ENCODE peak calls at places on chromosomes 16 and 17, in nine cellular contexts. One of them, this sample, is unnamed.

GRCh38 chr16:2244926-2245795 is 6.2 kb downstream of the ECI1 start:
- DNase-seq in endothelial cell of umbilical vein: no peak
- DNase-seq in lung: no peak
- DNase-seq in epithelial cell of esophagus: peak; percentile 47
- DNase-seq in left ventricle myocardium inferior: no peak
- DNase-seq in CD8-positive, alpha-beta T cell: no peak
- DNase-seq in HFF-Myc: no peak
- DNase-seq in stomach: no peak
- DNase-seq in heart left ventricle: peak; percentile 26
- DNase-seq in this sample: no peak

GRCh38 chr17:73667184-73667959 is 23.1 kb upstream of the SDK2 start:
- DNase-seq in endothelial cell of umbilical vein: no peak
- DNase-seq in lung: peak; percentile 29
- DNase-seq in epithelial cell of esophagus: no peak
- DNase-seq in left ventricle myocardium inferior: no peak
- DNase-seq in CD8-positive, alpha-beta T cell: no peak
- DNase-seq in HFF-Myc: no peak
- DNase-seq in stomach: no peak
- DNase-seq in heart left ventricle: no peak
- DNase-seq in this sample: no peak

GRCh38 chr16:27311449-27311831 is 2.3 kb upstream of the IL4R start:
- DNase-seq in endothelial cell of umbilical vein: no peak
- DNase-seq in lung: no peak
- DNase-seq in epithelial cell of esophagus: peak; percentile 56
- DNase-seq in left ventricle myocardium inferior: no peak
- DNase-seq in CD8-positive, alpha-beta T cell: no peak
- DNase-seq in HFF-Myc: peak; percentile 15
- DNase-seq in stomach: no peak
- DNase-seq in heart left ventricle: no peak
- DNase-seq in this sample: no peak

GRCh38 chr16:80718480-80719220 is 85.7 kb downstream of the CDYL2 start:
- DNase-seq in endothelial cell of umbilical vein: peak; percentile 91
- DNase-seq in lung: no peak
- DNase-seq in epithelial cell of esophagus: peak; percentile 41
- DNase-seq in left ventricle myocardium inferior: no peak
- DNase-seq in CD8-positive, alpha-beta T cell: no peak
- DNase-seq in HFF-Myc: no peak
- DNase-seq in stomach: peak; percentile 82
- DNase-seq in heart left ventricle: no peak
- DNase-seq in this sample: no peak

GRCh38 chr16:48907906-48908634 is 298.1 kb upstream of the N4BP1 start:
- DNase-seq in endothelial cell of umbilical vein: no peak
- DNase-seq in lung: no peak
- DNase-seq in epithelial cell of esophagus: no peak
- DNase-seq in left ventricle myocardium inferior: no peak
- DNase-seq in CD8-positive, alpha-beta T cell: no peak
- DNase-seq in HFF-Myc: no peak
- DNase-seq in stomach: no peak
- DNase-seq in heart left ventricle: no peak
- DNase-seq in this sample: no peak

GRCh38 chr17:28874750-28875149 is 19.9 kb downstream of the ERAL1 start:
- DNase-seq in endothelial cell of umbilical vein: no peak
- DNase-seq in lung: no peak
- DNase-seq in epithelial cell of esophagus: no peak
- DNase-seq in left ventricle myocardium inferior: no peak
- DNase-seq in CD8-positive, alpha-beta T cell: no peak
- DNase-seq in HFF-Myc: no peak
- DNase-seq in stomach: no peak
- DNase-seq in heart left ventricle: no peak
- DNase-seq in this sample: no peak

GRCh38 chr16:76653390-76654026 is 376.3 kb downstream of the CNTNAP4 start:
- DNase-seq in endothelial cell of umbilical vein: peak; percentile 4
- DNase-seq in lung: no peak
- DNase-seq in epithelial cell of esophagus: peak; percentile 80
- DNase-seq in left ventricle myocardium inferior: no peak
- DNase-seq in CD8-positive, alpha-beta T cell: no peak
- DNase-seq in HFF-Myc: peak; percentile 17
- DNase-seq in stomach: no peak
- DNase-seq in heart left ventricle: no peak
- DNase-seq in this sample: no peak

GRCh38 chr16:8168016-8168415 is 422.3 kb downstream of the TMEM114 start:
- DNase-seq in endothelial cell of umbilical vein: no peak
- DNase-seq in lung: no peak
- DNase-seq in epithelial cell of esophagus: no peak
- DNase-seq in left ventricle myocardium inferior: no peak
- DNase-seq in CD8-positive, alpha-beta T cell: no peak
- DNase-seq in HFF-Myc: no peak
- DNase-seq in stomach: no peak
- DNase-seq in heart left ventricle: no peak
- DNase-seq in this sample: no peak

GRCh38 chr17:50511058-50511457 is 2.8 kb downstream of the MYCBPAP start:
- DNase-seq in endothelial cell of umbilical vein: no peak
- DNase-seq in lung: no peak
- DNase-seq in epithelial cell of esophagus: peak; percentile 39
- DNase-seq in left ventricle myocardium inferior: no peak
- DNase-seq in CD8-positive, alpha-beta T cell: no peak
- DNase-seq in HFF-Myc: no peak
- DNase-seq in stomach: no peak
- DNase-seq in heart left ventricle: no peak
- DNase-seq in this sample: no peak

DNA sequence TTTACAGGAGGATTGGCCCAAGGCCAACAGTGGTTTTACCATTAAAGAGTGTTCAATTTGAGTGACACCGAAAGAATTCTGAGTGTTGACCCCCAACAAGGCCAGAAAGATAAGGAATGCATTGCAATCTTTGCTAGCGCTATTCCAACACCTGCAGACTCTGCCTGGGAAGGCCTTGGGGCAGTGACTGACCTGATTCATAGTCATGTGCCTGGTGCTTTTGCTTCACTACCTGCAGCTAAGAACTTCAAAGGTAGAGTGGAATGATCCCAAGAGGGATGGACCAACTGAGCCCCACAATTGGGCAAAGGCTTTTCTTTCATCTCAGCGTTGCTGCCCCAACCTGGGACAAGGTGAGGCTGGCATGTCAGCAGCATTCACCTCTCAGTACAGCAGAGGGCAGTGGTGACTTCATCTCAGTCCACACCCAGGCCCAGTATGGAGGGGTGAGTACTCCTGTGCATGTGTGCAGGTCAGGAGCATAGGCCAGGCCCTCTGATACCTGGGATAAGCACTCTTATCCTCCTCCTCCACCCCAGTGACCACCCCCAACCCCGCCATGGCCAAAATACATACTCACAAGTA is 149.6 kb upstream of the GNAO1 start:
- DNase-seq in endothelial cell of umbilical vein: no peak
- DNase-seq in lung: no peak
- DNase-seq in epithelial cell of esophagus: peak; percentile 50
- DNase-seq in left ventricle myocardium inferior: no peak
- DNase-seq in CD8-positive, alpha-beta T cell: no peak
- DNase-seq in HFF-Myc: no peak
- DNase-seq in stomach: no peak
- DNase-seq in heart left ventricle: peak; percentile 36
- DNase-seq in this sample: no peak
- TF ChIP-seq CTCF in endothelial cell of umbilical vein: no peak
- TF ChIP-seq CTCF in lung: no peak
- TF ChIP-seq CTCF in epithelial cell of esophagus: peak; percentile 45
- TF ChIP-seq CTCF in left ventricle myocardium inferior: peak; percentile 68
- TF ChIP-seq CTCF in CD8-positive, alpha-beta T cell: no peak
- TF ChIP-seq CTCF in HFF-Myc: no peak
- TF ChIP-seq CTCF in stomach: peak; percentile 3
- TF ChIP-seq CTCF in heart left ventricle: peak; percentile 46
- TF ChIP-seq CTCF in this sample: peak; percentile 40

GRCh38 chr17:80457236-80457856 is 19.1 kb downstream of the NPTX1 start:
- DNase-seq in endothelial cell of umbilical vein: no peak
- DNase-seq in lung: no peak
- DNase-seq in epithelial cell of esophagus: no peak
- DNase-seq in left ventricle myocardium inferior: no peak
- DNase-seq in CD8-positive, alpha-beta T cell: no peak
- DNase-seq in HFF-Myc: no peak
- DNase-seq in stomach: no peak
- DNase-seq in heart left ventricle: no peak
- DNase-seq in this sample: no peak
- H3K4me3 ChIP-seq in endothelial cell of umbilical vein: no peak overlapping the region
- H3K4me3 ChIP-seq in lung: no peak overlapping the region
- H3K4me3 ChIP-seq in epithelial cell of esophagus: no peak overlapping the region
- H3K4me3 ChIP-seq in left ventricle myocardium inferior: peak overlapping the region; percentile 34
- H3K4me3 ChIP-seq in CD8-positive, alpha-beta T cell: no peak overlapping the region
- H3K4me3 ChIP-seq in HFF-Myc: no peak overlapping the region
- H3K4me3 ChIP-seq in stomach: no peak overlapping the region
- H3K4me3 ChIP-seq in heart left ventricle: peak overlapping the region; percentile 13
- H3K4me3 ChIP-seq in this sample: no peak overlapping the region

GRCh38 chr17:63950940-63951907 is 19.1 kb upstream of the CD79B start:
- DNase-seq in endothelial cell of umbilical vein: no peak
- DNase-seq in lung: no peak
- DNase-seq in epithelial cell of esophagus: peak; percentile 65
- DNase-seq in left ventricle myocardium inferior: no peak
- DNase-seq in CD8-positive, alpha-beta T cell: peak; percentile 25
- DNase-seq in HFF-Myc: no peak
- DNase-seq in stomach: peak; percentile 71
- DNase-seq in heart left ventricle: no peak
- DNase-seq in this sample: no peak
- TF ChIP-seq CTCF in endothelial cell of umbilical vein: no peak
- TF ChIP-seq CTCF in lung: no peak
- TF ChIP-seq CTCF in epithelial cell of esophagus: peak; percentile 76
- TF ChIP-seq CTCF in left ventricle myocardium inferior: peak; percentile 28
- TF ChIP-seq CTCF in CD8-positive, alpha-beta T cell: no peak
- TF ChIP-seq CTCF in HFF-Myc: peak; percentile 30
- TF ChIP-seq CTCF in stomach: peak; percentile 25
- TF ChIP-seq CTCF in heart left ventricle: no peak
- TF ChIP-seq CTCF in this sample: no peak

GRCh38 chr16:85652431-85653221 is 36.1 kb downstream of the GINS2 start:
- DNase-seq in endothelial cell of umbilical vein: no peak
- DNase-seq in lung: peak; percentile 53
- DNase-seq in epithelial cell of esophagus: peak; percentile 36
- DNase-seq in left ventricle myocardium inferior: peak; percentile 47
- DNase-seq in CD8-positive, alpha-beta T cell: peak; percentile 18
- DNase-seq in HFF-Myc: no peak
- DNase-seq in stomach: peak; percentile 63
- DNase-seq in heart left ventricle: peak; percentile 53
- DNase-seq in this sample: no peak
- H3K4me3 ChIP-seq in endothelial cell of umbilical vein: no peak overlapping the region
- H3K4me3 ChIP-seq in lung: no peak overlapping the region
- H3K4me3 ChIP-seq in epithelial cell of esophagus: no peak overlapping the region
- H3K4me3 ChIP-seq in left ventricle myocardium inferior: no peak overlapping the region
- H3K4me3 ChIP-seq in CD8-positive, alpha-beta T cell: no peak overlapping the region
- H3K4me3 ChIP-seq in HFF-Myc: no peak overlapping the region
- H3K4me3 ChIP-seq in stomach: no peak overlapping the region
- H3K4me3 ChIP-seq in heart left ventricle: no peak overlapping the region
- H3K4me3 ChIP-seq in this sample: no peak overlapping the region

GRCh38 chr17:40417258-40417608 is 463 bp downstream of the TOP2A start:
- DNase-seq in endothelial cell of umbilical vein: no peak
- DNase-seq in lung: no peak
- DNase-seq in epithelial cell of esophagus: peak; percentile 18
- DNase-seq in left ventricle myocardium inferior: no peak
- DNase-seq in CD8-positive, alpha-beta T cell: no peak
- DNase-seq in HFF-Myc: no peak
- DNase-seq in stomach: no peak
- DNase-seq in heart left ventricle: no peak
- DNase-seq in this sample: no peak
- TF ChIP-seq CTCF in endothelial cell of umbilical vein: no peak
- TF ChIP-seq CTCF in lung: no peak
- TF ChIP-seq CTCF in epithelial cell of esophagus: no peak
- TF ChIP-seq CTCF in left ventricle myocardium inferior: no peak
- TF ChIP-seq CTCF in CD8-positive, alpha-beta T cell: no peak
- TF ChIP-seq CTCF in HFF-Myc: no peak
- TF ChIP-seq CTCF in stomach: no peak
- TF ChIP-seq CTCF in heart left ventricle: no peak
- TF ChIP-seq CTCF in this sample: peak; percentile 1

DNA sequence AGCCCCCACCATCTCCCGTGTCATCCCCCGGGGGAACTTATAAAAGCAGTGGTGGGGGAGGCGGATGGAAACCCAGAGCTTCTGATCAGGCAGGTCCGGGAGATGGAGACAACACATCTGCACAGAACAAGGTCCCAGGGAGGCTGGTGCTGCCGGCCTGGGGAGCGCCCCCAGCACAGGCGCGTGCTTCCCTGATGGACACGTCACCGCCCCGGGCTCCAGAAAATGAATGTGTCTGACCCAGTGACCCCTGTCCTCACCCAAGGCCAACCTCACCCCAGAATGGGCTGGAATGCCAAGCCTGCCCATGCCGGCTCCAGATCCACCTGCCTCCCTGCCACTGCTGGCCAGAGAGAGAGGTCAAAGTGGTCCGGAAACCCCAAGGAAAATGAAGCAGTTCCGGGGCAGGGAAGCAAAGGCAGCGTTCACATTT is 12.5 kb downstream of the SLC7A5 start:
- DNase-seq in endothelial cell of umbilical vein: no peak
- DNase-seq in lung: no peak
- DNase-seq in epithelial cell of esophagus: no peak
- DNase-seq in left ventricle myocardium inferior: no peak
- DNase-seq in CD8-positive, alpha-beta T cell: no peak
- DNase-seq in HFF-Myc: no peak
- DNase-seq in stomach: no peak
- DNase-seq in heart left ventricle: no peak
- DNase-seq in this sample: no peak
- H3K4me3 ChIP-seq in endothelial cell of umbilical vein: no peak overlapping the region
- H3K4me3 ChIP-seq in lung: no peak overlapping the region
- H3K4me3 ChIP-seq in epithelial cell of esophagus: no peak overlapping the region
- H3K4me3 ChIP-seq in left ventricle myocardium inferior: no peak overlapping the region
- H3K4me3 ChIP-seq in CD8-positive, alpha-beta T cell: no peak overlapping the region
- H3K4me3 ChIP-seq in HFF-Myc: no peak overlapping the region
- H3K4me3 ChIP-seq in stomach: no peak overlapping the region
- H3K4me3 ChIP-seq in heart left ventricle: no peak overlapping the region
- H3K4me3 ChIP-seq in this sample: no peak overlapping the region

DNA sequence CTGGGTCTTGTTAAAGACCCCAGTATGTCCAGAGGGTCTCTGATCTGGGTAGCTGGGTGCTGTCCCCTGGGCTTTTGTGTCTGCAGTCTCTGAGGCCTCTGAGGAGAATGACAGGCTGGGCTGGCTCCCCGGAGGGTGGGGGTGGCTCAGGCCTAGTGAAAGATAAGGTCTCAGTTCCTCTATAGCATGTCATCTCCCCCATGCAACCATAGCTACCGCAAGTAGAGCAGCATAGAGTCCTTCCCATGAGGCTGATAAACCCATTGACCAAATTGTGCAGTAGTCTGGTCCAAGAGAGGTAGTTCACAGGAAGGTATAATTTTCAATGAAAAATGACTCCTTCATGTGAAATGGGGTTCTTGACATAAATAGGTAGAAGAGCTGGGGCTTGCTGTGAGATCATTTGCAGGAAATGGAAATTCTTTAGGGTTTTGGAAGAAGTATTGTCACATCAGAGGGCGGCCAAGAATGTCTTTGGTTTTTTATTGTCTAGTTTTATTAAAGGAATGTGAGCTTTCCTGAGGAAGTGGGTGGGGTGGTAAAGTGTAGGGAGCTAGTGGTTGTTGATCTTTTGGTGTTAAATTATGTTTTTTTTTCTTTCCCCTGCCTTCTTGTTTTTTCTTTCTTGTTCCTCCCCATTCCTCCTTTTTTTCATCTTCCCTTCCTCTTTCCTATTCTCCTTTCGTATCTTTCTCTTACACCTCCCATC is 21.0 kb downstream of the SLC7A6OS start:
- DNase-seq in endothelial cell of umbilical vein: peak; percentile 76
- DNase-seq in lung: no peak
- DNase-seq in epithelial cell of esophagus: no peak
- DNase-seq in left ventricle myocardium inferior: no peak
- DNase-seq in CD8-positive, alpha-beta T cell: peak; percentile 61
- DNase-seq in HFF-Myc: no peak
- DNase-seq in stomach: no peak
- DNase-seq in heart left ventricle: no peak
- DNase-seq in this sample: peak; percentile 31
- TF ChIP-seq CTCF in endothelial cell of umbilical vein: no peak
- TF ChIP-seq CTCF in lung: no peak
- TF ChIP-seq CTCF in epithelial cell of esophagus: no peak
- TF ChIP-seq CTCF in left ventricle myocardium inferior: no peak
- TF ChIP-seq CTCF in CD8-positive, alpha-beta T cell: no peak
- TF ChIP-seq CTCF in HFF-Myc: no peak
- TF ChIP-seq CTCF in stomach: no peak
- TF ChIP-seq CTCF in heart left ventricle: no peak
- TF ChIP-seq CTCF in this sample: no peak

This sample was measured in BJ.